ENCODE peak calls at places on chromosomes 16 and 17, in nine cellular contexts. P is cerebellum; X is stimulated activated CD8-positive, alpha-beta memory T cell treated with anti-CD3 and anti-CD28 coated beads, Interleukin-2, amount 100 ng/mL, for 48 hours; D is fibroblast of the aortic adventitia; E is cardiac fibroblast; B is mucosa of descending colon; W is NCI-H1105; F is activated naive CD4-positive, alpha-beta T cell; Z is kidney tubule cell. C is an unnamed sample.

GRCh38 chr17:77481476-77482374 is 341.0 kb downstream of the SEC14L1 start:
- DNase-seq in P (no peak), X (no peak), D (no peak), E (no peak), B (no peak), W (no peak), F (no peak), Z (no peak), C (no peak)

GRCh38 chr17:74923538-74924249 is 379 bp upstream of the OTOP2 start:
- DNase-seq in P (peak), X (peak), D (peak), E (peak), B (peak), W (peak), F (peak), Z (peak), C (peak)

GRCh38 chr16:57747091-57747490 is 11.5 kb downstream of the KATNB1 start:
- DNase-seq in P (no peak), X (no peak), D (no peak), E (no peak), B (no peak), W (no peak), F (no peak), Z (no peak), C (no peak)

GRCh38 chr17:49992933-49993422 is 2.0 kb downstream of the DLX3 start:
- DNase-seq in P (no peak), X (no peak), D (no peak), E (no peak), B (no peak), W (no peak), F (no peak), Z (no peak), C (no peak)

GRCh38 chr16:52386694-52387093 is 160.2 kb downstream of the TOX3 start:
- DNase-seq in P (no peak), X (no peak), D (no peak), E (no peak), B (no peak), W (no peak), F (no peak), Z (no peak), C (no peak)

GRCh38 chr16:25575363-25575762 is 116.4 kb upstream of the HS3ST4 start:
- DNase-seq in P (no peak), X (no peak), D (no peak), E (no peak), B (no peak), W (no peak), F (no peak), Z (no peak), C (no peak)

GRCh38 chr17:2875608-2876007 is 79.4 kb downstream of the RAP1GAP2 start:
- DNase-seq in P (no peak), X (no peak), D (no peak), E (no peak), B (no peak), W (no peak), F (no peak), Z (no peak), C (no peak)

GRCh38 chr17:83099570-83100181 is 20.3 kb downstream of the METRNL start:
- DNase-seq in P (no peak), X (no peak), D (peak), E (peak), B (peak), W (no peak), F (no peak), Z (peak), C (no peak)

GRCh38 chr16:47990676-47991075 is 165.1 kb downstream of the ABCC12 start:
- DNase-seq in P (no peak), X (no peak), D (no peak), E (no peak), B (no peak), W (no peak), F (no peak), Z (no peak), C (no peak)

GRCh38 chr17:37305406-37305905 is 70.3 kb upstream of the C17orf78 start:
- DNase-seq in P (no peak), X (no peak), D (no peak), E (no peak), B (no peak), W (no peak), F (no peak), Z (no peak), C (no peak)

GRCh38 chr17:4631836-4632582 is 9.5 kb downstream of the ALOX15 start:
- DNase-seq in P (no peak), X (no peak), D (no peak), E (no peak), B (no peak), W (no peak), F (no peak), Z (no peak), C (no peak)

GRCh38 chr16:77169650-77170236 is 21.2 kb upstream of the MON1B start:
- DNase-seq in P (no peak), X (peak), D (peak), E (peak), B (no peak), W (peak), F (no peak), Z (peak), C (peak)

GRCh38 chr16:28218109-28218508 is 6.3 kb upstream of the XPO6 start:
- DNase-seq in P (no peak), X (peak), D (peak), E (peak), B (no peak), W (no peak), F (peak), Z (peak), C (peak)

GRCh38 chr16:58421029-58421428 is 28.8 kb downstream of the GINS3 start:
- DNase-seq in P (no peak), X (no peak), D (no peak), E (no peak), B (no peak), W (no peak), F (no peak), Z (no peak), C (no peak)

GRCh38 chr17:76131692-76132573 is 9.1 kb downstream of the FOXJ1 start:
- DNase-seq in P (no peak), X (no peak), D (no peak), E (no peak), B (no peak), W (peak), F (no peak), Z (no peak), C (no peak)

GRCh38 chr17:51000835-51001638 is 119.6 kb downstream of the SPAG9 start:
- DNase-seq in P (peak), X (no peak), D (peak), E (peak), B (no peak), W (peak), F (no peak), Z (peak), C (peak)